ENCODE peak calls at places on chromosome 6, in four cellular contexts. L is GM12878, R is endothelial cell of umbilical vein, Z is HepG2. C is an unnamed sample.

GRCh38 chr6:90025418-90026089 is 131.3 kb downstream of the GJA10 start:
- DNase-seq in L (no peak), R (no peak), Z (no peak), C (peak; percentile 34)

GRCh38 chr6:12102350-12102749 is 90.2 kb downstream of the HIVEP1 start:
- DNase-seq in L (no peak), R (no peak), Z (no peak), C (no peak)

GRCh38 chr6:108452725-108453195 is 108.0 kb upstream of the FOXO3 start:
- DNase-seq in L (no peak), R (peak; percentile 94), Z (no peak), C (peak; percentile 35)

GRCh38 chr6:144314003-144314485 is 28.9 kb downstream of the UTRN start:
- DNase-seq in L (no peak), R (peak; percentile 90), Z (no peak), C (no peak)

GRCh38 chr6:156577749-156578148 is 199.4 kb upstream of the ARID1B start:
- DNase-seq in L (no peak), R (no peak), Z (no peak), C (no peak)

GRCh38 chr6:46626228-46626909 is 26.2 kb downstream of the CYP39A1 start:
- DNase-seq in L (peak; percentile 7), R (peak; percentile 27), Z (peak; percentile 33), C (peak; percentile 27)

GRCh38 chr6:47076422-47077344 is 34.6 kb upstream of the ADGRF1 start:
- DNase-seq in L (no peak), R (no peak), Z (peak; percentile 100), C (no peak)

GRCh38 chr6:81834141-81834621 is 81.7 kb upstream of the TENT5A start:
- DNase-seq in L (no peak), R (no peak), Z (no peak), C (no peak)

GRCh38 chr6:53246924-53247323 is 98.3 kb upstream of the GCM1 start:
- DNase-seq in L (no peak), R (no peak), Z (no peak), C (no peak)

GRCh38 chr6:158521759-158522158 is 38.1 kb upstream of the TMEM181 start:
- DNase-seq in L (no peak), R (no peak), Z (no peak), C (no peak)

GRCh38 chr6:108948252-108948651 is 100.0 kb downstream of the ARMC2 start:
- DNase-seq in L (no peak), R (peak; percentile 40), Z (no peak), C (no peak)

GRCh38 chr6:77368660-77369313 is 94.5 kb downstream of the HTR1B start:
- DNase-seq in L (no peak), R (peak; percentile 30), Z (no peak), C (no peak)

GRCh38 chr6:54865091-54865631 is 18.6 kb downstream of the FAM83B start:
- DNase-seq in L (no peak), R (no peak), Z (no peak), C (no peak)

GRCh38 chr6:72916298-72916697 is 294.4 kb downstream of the KCNQ5 start:
- DNase-seq in L (no peak), R (no peak), Z (no peak), C (no peak)

GRCh38 chr6:169472786-169473416 is 219.3 kb upstream of the THBS2 start:
- DNase-seq in L (no peak), R (no peak), Z (no peak), C (no peak)

GRCh38 chr6:129730477-129731165 is 20.6 kb upstream of the ARHGAP18 start:
- DNase-seq in L (no peak), R (peak; percentile 63), Z (peak; percentile 58), C (peak; percentile 47)

GRCh38 chr6:158284340-158285210 is 27.7 kb upstream of the TULP4 start:
- DNase-seq in L (no peak), R (no peak), Z (no peak), C (peak; percentile 77)

GRCh38 chr6:157669747-157670216 is 153.3 kb upstream of the SNX9 start:
- DNase-seq in L (no peak), R (peak; percentile 60), Z (peak; percentile 28), C (peak; percentile 86)

GRCh38 chr6:102458990-102459389 is 1065.5 kb downstream of the GRIK2 start:
- DNase-seq in L (no peak), R (no peak), Z (no peak), C (no peak)

GRCh38 chr6:85143686-85144085 is 306.2 kb upstream of the NT5E start:
- DNase-seq in L (no peak), R (no peak), Z (no peak), C (no peak)

GRCh38 chr6:53598584-53598983 is 53.7 kb upstream of the GCLC start:
- DNase-seq in L (no peak), R (no peak), Z (no peak), C (no peak)

GRCh38 chr6:137095093-137095492 is 50.3 kb upstream of the IL20RA start:
- DNase-seq in L (no peak), R (no peak), Z (no peak), C (no peak)

GRCh38 chr6:62367601-62368000 is 81.6 kb upstream of the KHDRBS2 start:
- DNase-seq in L (no peak), R (no peak), Z (no peak), C (peak; percentile 65)

GRCh38 chr6:139470971-139471370 is 96.5 kb upstream of the CITED2 start:
- DNase-seq in L (no peak), R (no peak), Z (no peak), C (no peak)

GRCh38 chr6:113529879-113530278 is 327.3 kb upstream of the MARCKS start:
- DNase-seq in L (no peak), R (no peak), Z (no peak), C (no peak)

GRCh38 chr6:20827798-20828197 is 293.5 kb downstream of the CDKAL1 start:
- DNase-seq in L (no peak), R (no peak), Z (no peak), C (no peak)

DNA sequence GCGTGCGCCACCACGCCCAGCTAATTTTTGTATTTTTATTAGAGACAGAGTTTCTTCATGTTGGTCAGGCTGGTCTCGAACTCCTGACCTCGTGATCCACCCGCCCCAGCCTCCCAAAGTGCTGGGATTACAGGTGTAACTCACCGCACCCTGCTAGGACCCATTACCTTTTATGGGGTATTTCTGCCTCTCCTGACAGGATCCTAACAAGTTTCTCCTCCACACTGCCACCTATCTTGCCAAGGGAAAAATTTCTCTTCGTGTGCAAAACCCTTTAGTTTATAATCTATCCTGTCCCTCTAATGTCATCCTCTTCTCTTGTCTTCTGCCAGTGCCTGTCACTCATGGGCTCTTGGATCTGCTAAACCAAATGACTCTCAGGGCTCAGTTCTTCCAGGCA is 1.9 kb downstream of the STMND1 start:
- DNase-seq in L (no peak), R (no peak), Z (no peak), C (peak; percentile 8)
- TF ChIP-seq CTCF in L (no peak), R (peak; percentile 7), Z (peak; percentile 22), C (no peak)

GRCh38 chr6:111805511-111806181 is 67.6 kb downstream of the FYN start:
- DNase-seq in L (peak; percentile 78), R (peak; percentile 51), Z (no peak), C (peak; percentile 62)

GRCh38 chr6:111806561-111807497 is 66.4 kb downstream of the FYN start:
- DNase-seq in L (no peak), R (no peak), Z (no peak), C (no peak)

GRCh38 chr6:111809264-111809663 is 64.0 kb downstream of the FYN start:
- DNase-seq in L (no peak), R (no peak), Z (no peak), C (no peak)

GRCh38 chr6:111810321-111811235 is 62.7 kb downstream of the FYN start:
- DNase-seq in L (no peak), R (no peak), Z (no peak), C (no peak)

GRCh38 chr6:111808493-111808892 is 64.8 kb downstream of the FYN start:
- DNase-seq in L (no peak), R (no peak), Z (no peak), C (no peak)
- TF ChIP-seq MYC in L (no peak), R (no peak), Z (no peak), C (no peak)

DNA sequence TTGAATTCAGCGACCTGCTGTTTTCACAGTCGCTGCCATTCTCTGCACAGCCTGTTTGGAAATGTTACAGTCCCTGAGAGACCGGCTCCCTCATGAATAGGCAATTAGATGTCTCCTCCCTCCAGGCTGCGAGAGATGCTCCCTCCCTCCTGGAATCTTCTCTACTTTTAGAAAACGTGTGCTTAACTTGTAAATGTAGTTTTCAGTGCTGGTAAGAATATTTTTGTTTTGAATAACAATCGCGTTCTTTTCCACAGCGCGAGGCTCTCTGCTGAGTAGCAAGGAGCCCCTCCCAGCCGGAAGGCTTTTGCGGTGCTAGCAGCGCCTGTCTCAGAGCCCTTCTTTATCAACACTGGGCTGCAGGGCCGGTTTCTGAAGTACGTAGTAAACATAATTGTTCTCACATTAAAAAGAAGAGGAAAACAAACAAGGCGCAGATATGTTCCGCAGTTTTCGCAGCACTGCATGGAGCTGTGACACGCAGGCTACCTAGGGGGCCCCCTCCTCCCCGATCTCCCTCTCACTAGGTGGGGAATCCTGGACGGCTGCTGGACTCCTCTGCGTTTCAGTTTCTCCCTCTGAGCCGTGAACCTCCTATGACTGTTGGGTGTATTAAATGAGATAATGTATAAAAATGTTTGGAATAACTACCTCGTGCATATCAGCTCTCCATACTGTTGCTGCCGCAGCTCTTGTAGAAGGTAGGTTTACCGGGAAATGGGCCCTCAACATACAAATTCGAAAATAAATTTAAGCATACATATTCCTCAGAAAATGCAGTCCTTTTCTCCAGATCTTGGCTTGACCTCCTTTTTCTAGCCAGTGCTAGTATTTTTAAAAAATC is 79.0 kb upstream of the SPACA1 start:
- DNase-seq in L (no peak), R (peak; percentile 3), Z (no peak), C (no peak)
- TF ChIP-seq MAX in L (no peak), R (no peak), Z (no peak), C (no peak)

GRCh38 chr6:111462770-111463391 is 20.1 kb downstream of the REV3L start:
- DNase-seq in L (no peak), R (peak; percentile 90), Z (peak; percentile 59), C (peak; percentile 63)
- TF ChIP-seq CTCF in L (no peak), R (no peak), Z (no peak), C (no peak)

GRCh38 chr6:66086532-66086931 is 379.5 kb upstream of the EYS start:
- DNase-seq in L (no peak), R (no peak), Z (no peak), C (no peak)
- TF ChIP-seq MYC in L (no peak), R (no peak), Z (no peak), C (no peak)

C was measured in NB4.